ENCODE peak calls at places on chromosome 1, in ten cellular contexts. One of them, this sample, is unnamed.

GRCh38 chr1:160410412-160411005 is 10.1 kb downstream of the VANGL2 start:
- DNase-seq in GM06990: no peak
- DNase-seq in heart right ventricle: no peak
- DNase-seq in SJSA1: no peak
- DNase-seq in thoracic aorta: no peak
- DNase-seq in MM.1S: no peak
- DNase-seq in neuronal stem cell: peak; percentile 97
- DNase-seq in mucosa of descending colon: no peak
- DNase-seq in tibial nerve: no peak
- DNase-seq in upper lobe of right lung: no peak
- DNase-seq in this sample: peak; percentile 59

GRCh38 chr1:150609726-150610125 is 19.7 kb downstream of the ENSA start:
- DNase-seq in GM06990: no peak
- DNase-seq in SJSA1: no peak
- DNase-seq in neuronal stem cell: no peak
- DNase-seq in MM.1S: no peak
- DNase-seq in heart right ventricle: no peak
- DNase-seq in upper lobe of right lung: no peak
- DNase-seq in tibial nerve: no peak
- DNase-seq in mucosa of descending colon: no peak
- DNase-seq in thoracic aorta: no peak
- DNase-seq in this sample: no peak

GRCh38 chr1:239308701-239309333 is 77.6 kb upstream of the CHRM3 start:
- DNase-seq in SJSA1: no peak
- DNase-seq in GM06990: no peak
- DNase-seq in thoracic aorta: no peak
- DNase-seq in neuronal stem cell: peak; percentile 29
- DNase-seq in tibial nerve: no peak
- DNase-seq in MM.1S: peak; percentile 51
- DNase-seq in upper lobe of right lung: peak; percentile 64
- DNase-seq in mucosa of descending colon: no peak
- DNase-seq in heart right ventricle: peak; percentile 5
- DNase-seq in this sample: no peak

GRCh38 chr1:33459766-33460543 is 12.5 kb upstream of the ZSCAN20 start:
- DNase-seq in GM06990: no peak
- DNase-seq in SJSA1: no peak
- DNase-seq in thoracic aorta: no peak
- DNase-seq in mucosa of descending colon: no peak
- DNase-seq in MM.1S: no peak
- DNase-seq in neuronal stem cell: no peak
- DNase-seq in tibial nerve: no peak
- DNase-seq in upper lobe of right lung: no peak
- DNase-seq in heart right ventricle: no peak
- DNase-seq in this sample: no peak

GRCh38 chr1:204443871-204444581 is 32.4 kb upstream of the PPP1R15B start:
- DNase-seq in SJSA1: no peak
- DNase-seq in tibial nerve: no peak
- DNase-seq in thoracic aorta: no peak
- DNase-seq in mucosa of descending colon: no peak
- DNase-seq in upper lobe of right lung: no peak
- DNase-seq in neuronal stem cell: no peak
- DNase-seq in heart right ventricle: no peak
- DNase-seq in MM.1S: no peak
- DNase-seq in GM06990: no peak
- DNase-seq in this sample: no peak

GRCh38 chr1:201016943-201017827 is 6.3 kb downstream of the KIF21B start:
- DNase-seq in upper lobe of right lung: peak; percentile 59
- DNase-seq in MM.1S: no peak
- DNase-seq in mucosa of descending colon: peak; percentile 52
- DNase-seq in SJSA1: no peak
- DNase-seq in tibial nerve: no peak
- DNase-seq in neuronal stem cell: no peak
- DNase-seq in heart right ventricle: no peak
- DNase-seq in GM06990: peak; percentile 50
- DNase-seq in thoracic aorta: no peak
- DNase-seq in this sample: no peak

GRCh38 chr1:209661081-209661480 is 8.9 kb upstream of the LAMB3 start:
- DNase-seq in tibial nerve: no peak
- DNase-seq in upper lobe of right lung: no peak
- DNase-seq in MM.1S: no peak
- DNase-seq in heart right ventricle: no peak
- DNase-seq in SJSA1: no peak
- DNase-seq in thoracic aorta: no peak
- DNase-seq in mucosa of descending colon: no peak
- DNase-seq in neuronal stem cell: no peak
- DNase-seq in GM06990: no peak
- DNase-seq in this sample: no peak

GRCh38 chr1:39034114-39034654 is 8.0 kb downstream of the NDUFS5 start:
- DNase-seq in mucosa of descending colon: no peak
- DNase-seq in upper lobe of right lung: peak; percentile 9
- DNase-seq in thoracic aorta: no peak
- DNase-seq in tibial nerve: no peak
- DNase-seq in MM.1S: no peak
- DNase-seq in SJSA1: no peak
- DNase-seq in GM06990: no peak
- DNase-seq in heart right ventricle: no peak
- DNase-seq in neuronal stem cell: no peak
- DNase-seq in this sample: no peak

GRCh38 chr1:183315987-183316758 is 102.0 kb downstream of the NMNAT2 start:
- DNase-seq in neuronal stem cell: no peak
- DNase-seq in SJSA1: no peak
- DNase-seq in upper lobe of right lung: no peak
- DNase-seq in GM06990: no peak
- DNase-seq in mucosa of descending colon: no peak
- DNase-seq in thoracic aorta: no peak
- DNase-seq in MM.1S: no peak
- DNase-seq in heart right ventricle: peak; percentile 19
- DNase-seq in tibial nerve: no peak
- DNase-seq in this sample: no peak

GRCh38 chr1:1080122-1080753 is 6.1 kb upstream of the RNF223 start:
- DNase-seq in GM06990: peak; percentile 12
- DNase-seq in SJSA1: no peak
- DNase-seq in tibial nerve: no peak
- DNase-seq in heart right ventricle: peak; percentile 50
- DNase-seq in thoracic aorta: no peak
- DNase-seq in MM.1S: no peak
- DNase-seq in upper lobe of right lung: peak; percentile 87
- DNase-seq in mucosa of descending colon: peak; percentile 79
- DNase-seq in neuronal stem cell: peak; percentile 61
- DNase-seq in this sample: peak; percentile 65

GRCh38 chr1:12302798-12303447 is 73.1 kb downstream of the VPS13D start:
- DNase-seq in heart right ventricle: no peak
- DNase-seq in thoracic aorta: no peak
- DNase-seq in MM.1S: no peak
- DNase-seq in GM06990: no peak
- DNase-seq in SJSA1: no peak
- DNase-seq in tibial nerve: no peak
- DNase-seq in neuronal stem cell: no peak
- DNase-seq in upper lobe of right lung: no peak
- DNase-seq in mucosa of descending colon: no peak
- DNase-seq in this sample: no peak

GRCh38 chr1:109762821-109763645 is 690 bp downstream of the EPS8L3 start:
- DNase-seq in GM06990: no peak
- DNase-seq in tibial nerve: no peak
- DNase-seq in heart right ventricle: no peak
- DNase-seq in thoracic aorta: no peak
- DNase-seq in MM.1S: no peak
- DNase-seq in mucosa of descending colon: peak; percentile 59
- DNase-seq in SJSA1: peak; percentile 60
- DNase-seq in upper lobe of right lung: peak; percentile 45
- DNase-seq in neuronal stem cell: no peak
- DNase-seq in this sample: peak; percentile 69

GRCh38 chr1:15702722-15703550 is 18.8 kb downstream of the PLEKHM2 start:
- DNase-seq in MM.1S: no peak
- DNase-seq in mucosa of descending colon: no peak
- DNase-seq in SJSA1: no peak
- DNase-seq in neuronal stem cell: no peak
- DNase-seq in heart right ventricle: no peak
- DNase-seq in upper lobe of right lung: no peak
- DNase-seq in thoracic aorta: no peak
- DNase-seq in GM06990: no peak
- DNase-seq in tibial nerve: no peak
- DNase-seq in this sample: no peak

GRCh38 chr1:222757673-222758268 is 20.8 kb downstream of the FAM177B start:
- DNase-seq in tibial nerve: no peak
- DNase-seq in neuronal stem cell: no peak
- DNase-seq in heart right ventricle: no peak
- DNase-seq in mucosa of descending colon: no peak
- DNase-seq in thoracic aorta: no peak
- DNase-seq in MM.1S: no peak
- DNase-seq in GM06990: no peak
- DNase-seq in SJSA1: no peak
- DNase-seq in upper lobe of right lung: no peak
- DNase-seq in this sample: no peak

GRCh38 chr1:113893267-113893666 is 5.9 kb upstream of the BCL2L15 start:
- DNase-seq in GM06990: no peak
- DNase-seq in mucosa of descending colon: no peak
- DNase-seq in SJSA1: no peak
- DNase-seq in heart right ventricle: no peak
- DNase-seq in neuronal stem cell: no peak
- DNase-seq in thoracic aorta: no peak
- DNase-seq in tibial nerve: no peak
- DNase-seq in MM.1S: no peak
- DNase-seq in upper lobe of right lung: no peak
- DNase-seq in this sample: no peak

GRCh38 chr1:113895961-113896360 is 8.6 kb upstream of the BCL2L15 start:
- DNase-seq in tibial nerve: no peak
- DNase-seq in neuronal stem cell: no peak
- DNase-seq in heart right ventricle: no peak
- DNase-seq in upper lobe of right lung: no peak
- DNase-seq in mucosa of descending colon: no peak
- DNase-seq in MM.1S: no peak
- DNase-seq in SJSA1: no peak
- DNase-seq in GM06990: no peak
- DNase-seq in thoracic aorta: no peak
- DNase-seq in this sample: no peak

GRCh38 chr1:113898243-113898814 is 6.3 kb downstream of the AP4B1 start:
- DNase-seq in upper lobe of right lung: no peak
- DNase-seq in GM06990: no peak
- DNase-seq in thoracic aorta: no peak
- DNase-seq in MM.1S: no peak
- DNase-seq in mucosa of descending colon: no peak
- DNase-seq in SJSA1: no peak
- DNase-seq in neuronal stem cell: no peak
- DNase-seq in heart right ventricle: no peak
- DNase-seq in tibial nerve: no peak
- DNase-seq in this sample: no peak

GRCh38 chr1:113891631-113892220 is 4.3 kb upstream of the BCL2L15 start:
- DNase-seq in GM06990: no peak
- DNase-seq in upper lobe of right lung: no peak
- DNase-seq in SJSA1: no peak
- DNase-seq in MM.1S: no peak
- DNase-seq in neuronal stem cell: no peak
- DNase-seq in tibial nerve: no peak
- DNase-seq in thoracic aorta: no peak
- DNase-seq in mucosa of descending colon: no peak
- DNase-seq in heart right ventricle: no peak
- DNase-seq in this sample: no peak

DNA sequence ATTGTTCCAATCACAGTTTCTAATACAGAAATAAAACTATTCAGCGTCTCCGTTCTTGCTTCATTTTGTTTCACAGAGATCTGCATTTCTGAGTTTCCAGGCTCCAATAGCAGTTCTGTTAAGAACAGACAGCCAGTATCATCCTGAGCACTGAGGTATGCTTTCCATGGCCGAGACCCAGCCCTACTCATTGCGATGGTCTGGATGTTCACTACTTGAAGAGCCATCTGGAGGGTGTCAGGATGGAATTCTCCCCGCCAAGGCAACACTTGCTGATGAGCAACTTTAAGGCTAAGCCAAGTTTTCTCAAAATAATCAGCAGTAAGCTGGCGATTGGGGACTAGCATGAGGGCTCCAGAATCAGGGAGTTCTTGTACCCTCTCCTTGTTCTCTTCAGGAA is 7.7 kb upstream of the BCL2L15 start:
- DNase-seq in tibial nerve: no peak
- DNase-seq in GM06990: no peak
- DNase-seq in heart right ventricle: no peak
- DNase-seq in MM.1S: no peak
- DNase-seq in SJSA1: no peak
- DNase-seq in mucosa of descending colon: no peak
- DNase-seq in upper lobe of right lung: no peak
- DNase-seq in thoracic aorta: no peak
- DNase-seq in neuronal stem cell: no peak
- DNase-seq in this sample: no peak
- H3K36me3 ChIP-seq in tibial nerve: no peaks in the 10 kb centered on the region
- H3K36me3 ChIP-seq in GM06990: peaks cover 18% of the 10 kb centered on the region
- H3K36me3 ChIP-seq in heart right ventricle: no peaks in the 10 kb centered on the region
- H3K36me3 ChIP-seq in MM.1S: no peaks in the 10 kb centered on the region
- H3K36me3 ChIP-seq in SJSA1: peaks cover 56% of the 10 kb centered on the region
- H3K36me3 ChIP-seq in mucosa of descending colon: no peaks in the 10 kb centered on the region
- H3K36me3 ChIP-seq in upper lobe of right lung: peaks cover 41% of the 10 kb centered on the region
- H3K36me3 ChIP-seq in thoracic aorta: peaks cover 13% of the 10 kb centered on the region
- H3K36me3 ChIP-seq in neuronal stem cell: peaks cover 56% of the 10 kb centered on the region
- H3K36me3 ChIP-seq in this sample: no peaks in the 10 kb centered on the region

DNA sequence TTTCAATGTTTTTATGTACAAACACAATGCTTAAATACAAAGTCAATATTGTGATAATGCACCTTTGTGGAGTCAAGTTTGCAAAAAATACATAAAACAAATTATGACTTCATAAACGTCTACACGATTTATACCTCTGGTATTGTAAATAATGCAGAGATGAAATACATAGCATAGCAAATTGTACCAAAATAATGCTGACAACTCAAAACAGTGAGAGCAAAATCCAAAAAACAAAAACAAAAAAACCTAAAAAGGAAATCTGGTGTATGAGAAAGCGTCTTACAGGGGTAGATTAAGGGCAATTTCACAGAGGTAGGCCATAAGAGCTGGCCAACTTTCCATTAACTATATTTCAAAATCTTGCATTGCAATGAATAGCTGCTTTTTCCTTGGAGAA is 161.5 kb upstream of the LRRC7 start:
- DNase-seq in tibial nerve: no peak
- DNase-seq in heart right ventricle: no peak
- DNase-seq in upper lobe of right lung: no peak
- DNase-seq in thoracic aorta: no peak
- DNase-seq in neuronal stem cell: no peak
- DNase-seq in GM06990: no peak
- DNase-seq in SJSA1: no peak
- DNase-seq in MM.1S: no peak
- DNase-seq in mucosa of descending colon: no peak
- DNase-seq in this sample: no peak
- H3K36me3 ChIP-seq in tibial nerve: no peaks in the 10 kb centered on the region
- H3K36me3 ChIP-seq in heart right ventricle: no peaks in the 10 kb centered on the region
- H3K36me3 ChIP-seq in upper lobe of right lung: no peaks in the 10 kb centered on the region
- H3K36me3 ChIP-seq in thoracic aorta: no peaks in the 10 kb centered on the region
- H3K36me3 ChIP-seq in neuronal stem cell: no peaks in the 10 kb centered on the region
- H3K36me3 ChIP-seq in GM06990: no peaks in the 10 kb centered on the region
- H3K36me3 ChIP-seq in SJSA1: no peaks in the 10 kb centered on the region
- H3K36me3 ChIP-seq in MM.1S: no peaks in the 10 kb centered on the region
- H3K36me3 ChIP-seq in mucosa of descending colon: no peaks in the 10 kb centered on the region
- H3K36me3 ChIP-seq in this sample: no peaks in the 10 kb centered on the region

GRCh38 chr1:175174273-175174672 is 18.3 kb downstream of the KIAA0040 start:
- DNase-seq in GM06990: no peak
- DNase-seq in thoracic aorta: no peak
- DNase-seq in SJSA1: no peak
- DNase-seq in MM.1S: no peak
- DNase-seq in heart right ventricle: no peak
- DNase-seq in neuronal stem cell: no peak
- DNase-seq in mucosa of descending colon: no peak
- DNase-seq in tibial nerve: no peak
- DNase-seq in upper lobe of right lung: no peak
- DNase-seq in this sample: no peak
- H3K36me3 ChIP-seq in GM06990: no peaks in the 10 kb centered on the region
- H3K36me3 ChIP-seq in thoracic aorta: peaks cover 19% of the 10 kb centered on the region
- H3K36me3 ChIP-seq in SJSA1: no peaks in the 10 kb centered on the region
- H3K36me3 ChIP-seq in MM.1S: peaks cover 19% of the 10 kb centered on the region
- H3K36me3 ChIP-seq in heart right ventricle: no peaks in the 10 kb centered on the region
- H3K36me3 ChIP-seq in neuronal stem cell: no peaks in the 10 kb centered on the region
- H3K36me3 ChIP-seq in mucosa of descending colon: no peaks in the 10 kb centered on the region
- H3K36me3 ChIP-seq in tibial nerve: no peaks in the 10 kb centered on the region
- H3K36me3 ChIP-seq in upper lobe of right lung: peaks cover 38% of the 10 kb centered on the region
- H3K36me3 ChIP-seq in this sample: no peaks in the 10 kb centered on the region

GRCh38 chr1:218435528-218435927 is 90.4 kb downstream of the TGFB2 start:
- DNase-seq in neuronal stem cell: no peak
- DNase-seq in SJSA1: no peak
- DNase-seq in mucosa of descending colon: no peak
- DNase-seq in upper lobe of right lung: no peak
- DNase-seq in heart right ventricle: peak; percentile 9
- DNase-seq in tibial nerve: no peak
- DNase-seq in GM06990: no peak
- DNase-seq in thoracic aorta: no peak
- DNase-seq in MM.1S: no peak
- DNase-seq in this sample: no peak
- H3K36me3 ChIP-seq in neuronal stem cell: no peaks in the 10 kb centered on the region
- H3K36me3 ChIP-seq in SJSA1: peaks cover 16% of the 10 kb centered on the region
- H3K36me3 ChIP-seq in mucosa of descending colon: no peaks in the 10 kb centered on the region
- H3K36me3 ChIP-seq in upper lobe of right lung: no peaks in the 10 kb centered on the region
- H3K36me3 ChIP-seq in heart right ventricle: no peaks in the 10 kb centered on the region
- H3K36me3 ChIP-seq in tibial nerve: no peaks in the 10 kb centered on the region
- H3K36me3 ChIP-seq in GM06990: no peaks in the 10 kb centered on the region
- H3K36me3 ChIP-seq in thoracic aorta: no peaks in the 10 kb centered on the region
- H3K36me3 ChIP-seq in MM.1S: no peaks in the 10 kb centered on the region
- H3K36me3 ChIP-seq in this sample: no peaks in the 10 kb centered on the region